ENCODE peak calls at places on chromosomes 2 and 18, in five cellular contexts. H is sigmoid colon, O is AG09309, J is WTC11, V is heart right ventricle. C is an unnamed sample.

GRCh38 chr2:88729061-88729745 is 37.7 kb downstream of the RPIA start:
- DNase-seq in H (no peak), O (no peak), J (no peak), V (no peak), C (no peak)

GRCh38 chr2:56713161-56713676 is 529.4 kb downstream of the CCDC85A start:
- DNase-seq in H (no peak), O (peak), J (no peak), V (no peak), C (no peak)

GRCh38 chr2:151637284-151637781 is 96.9 kb downstream of the NEB start:
- DNase-seq in H (no peak), O (no peak), J (no peak), V (no peak), C (no peak)

GRCh38 chr2:189274412-189274811 is 94.9 kb upstream of the COL5A2 start:
- DNase-seq in H (no peak), O (no peak), J (no peak), V (no peak), C (no peak)

GRCh38 chr2:241820625-241821384 is 11.8 kb downstream of the NEU4 start:
- DNase-seq in H (peak), O (no peak), J (no peak), V (no peak), C (peak)

GRCh38 chr18:36634573-36635216 is 194.1 kb downstream of the TPGS2 start:
- DNase-seq in H (no peak), O (no peak), J (no peak), V (no peak), C (no peak)

GRCh38 chr2:128306081-128306930 is 12.4 kb downstream of the HS6ST1 start:
- DNase-seq in H (peak), O (peak), J (no peak), V (peak), C (no peak)

GRCh38 chr2:119387381-119388129 is 20.8 kb downstream of the DBI start:
- DNase-seq in H (peak), O (peak), J (no peak), V (peak), C (no peak)

GRCh38 chr2:27407798-27408491 is 1.4 kb downstream of the PPM1G start:
- DNase-seq in H (no peak), O (no peak), J (peak), V (no peak), C (peak)

GRCh38 chr2:191045141-191045540 is 31.2 kb upstream of the STAT1 start:
- DNase-seq in H (no peak), O (no peak), J (no peak), V (no peak), C (no peak)

GRCh38 chr2:155525194-155525593 is 807.3 kb downstream of the NR4A2 start:
- DNase-seq in H (no peak), O (no peak), J (no peak), V (no peak), C (no peak)

GRCh38 chr2:237075749-237076599 is 9.7 kb upstream of the COPS8 start:
- DNase-seq in H (no peak), O (no peak), J (no peak), V (no peak), C (no peak)

GRCh38 chr2:201182650-201183372 is at the start of gene CASP10:
- DNase-seq in H (no peak), O (no peak), J (no peak), V (no peak), C (peak)

GRCh38 chr2:96163768-96164429 is 18.7 kb upstream of the DUSP2 start:
- DNase-seq in H (peak), O (no peak), J (no peak), V (no peak), C (no peak)

GRCh38 chr18:79245517-79246001 is 150.2 kb upstream of the NFATC1 start:
- DNase-seq in H (no peak), O (no peak), J (no peak), V (no peak), C (no peak)

GRCh38 chr2:101341901-101342624 is 33.6 kb upstream of the RNF149 start:
- DNase-seq in H (peak), O (no peak), J (peak), V (peak), C (peak)

GRCh38 chr2:62458206-62459035 is 47.6 kb downstream of the TMEM17 start:
- DNase-seq in H (no peak), O (no peak), J (no peak), V (no peak), C (no peak)

GRCh38 chr2:1658394-1659151 is 85.7 kb downstream of the PXDN start:
- DNase-seq in H (peak), O (no peak), J (no peak), V (no peak), C (no peak)
- TF ChIP-seq CTCF in H (no peak), O (no peak), J (no peak), V (no peak), C (no peak)

DNA sequence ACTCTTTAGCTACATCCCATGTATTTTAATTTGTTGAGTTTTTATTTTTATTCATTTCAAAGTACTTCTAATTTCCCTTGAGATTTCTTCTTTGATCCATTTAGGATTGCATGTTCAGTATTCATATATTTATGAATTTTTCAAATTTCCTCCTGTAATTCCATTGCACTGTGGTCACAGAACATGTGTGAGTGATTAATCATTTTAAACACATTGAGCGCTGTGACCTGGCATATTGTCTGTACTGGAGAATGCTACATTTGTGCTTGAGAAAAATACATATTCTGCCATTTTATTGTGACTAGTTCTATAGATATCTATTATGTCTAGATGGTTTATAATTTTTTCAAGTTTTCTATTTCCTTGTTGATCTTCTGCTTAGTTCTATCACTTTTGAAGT is 353.7 kb downstream of the RAD51AP2 start:
- DNase-seq in H (no peak), O (no peak), J (no peak), V (no peak), C (no peak)
- TF ChIP-seq CTCF in H (no peak), O (no peak), J (no peak), V (no peak), C (no peak)

GRCh38 chr18:34970106-34970505 is 71.1 kb upstream of the MAPRE2 start:
- DNase-seq in H (no peak), O (no peak), J (no peak), V (no peak), C (no peak)

GRCh38 chr18:34971313-34971712 is 69.9 kb upstream of the MAPRE2 start:
- DNase-seq in H (no peak), O (peak), J (no peak), V (no peak), C (no peak)

GRCh38 chr18:34976084-34976483 is 65.1 kb upstream of the MAPRE2 start:
- DNase-seq in H (peak), O (no peak), J (no peak), V (peak), C (no peak)

GRCh38 chr18:34976534-34976898 is 64.7 kb upstream of the MAPRE2 start:
- DNase-seq in H (no peak), O (no peak), J (no peak), V (no peak), C (no peak)

GRCh38 chr18:34972765-34973414 is 68.3 kb upstream of the MAPRE2 start:
- DNase-seq in H (no peak), O (no peak), J (no peak), V (no peak), C (no peak)
- TF ChIP-seq CTCF in H (no peak), O (no peak), J (no peak), V (no peak), C (no peak)

GRCh38 chr18:49788327-49788908 is 24.9 kb downstream of the ACAA2 start:
- DNase-seq in H (no peak), O (no peak), J (no peak), V (no peak), C (no peak)

GRCh38 chr18:49786019-49786720 is 27.2 kb downstream of the ACAA2 start:
- DNase-seq in H (no peak), O (no peak), J (no peak), V (no peak), C (no peak)

GRCh38 chr18:49778826-49779465 is 34.4 kb downstream of the ACAA2 start:
- DNase-seq in H (no peak), O (no peak), J (no peak), V (no peak), C (no peak)

GRCh38 chr18:49784427-49785185 is 28.7 kb downstream of the ACAA2 start:
- DNase-seq in H (no peak), O (peak), J (no peak), V (no peak), C (no peak)
- TF ChIP-seq CTCF in H (no peak), O (peak), J (no peak), V (peak), C (no peak)

DNA sequence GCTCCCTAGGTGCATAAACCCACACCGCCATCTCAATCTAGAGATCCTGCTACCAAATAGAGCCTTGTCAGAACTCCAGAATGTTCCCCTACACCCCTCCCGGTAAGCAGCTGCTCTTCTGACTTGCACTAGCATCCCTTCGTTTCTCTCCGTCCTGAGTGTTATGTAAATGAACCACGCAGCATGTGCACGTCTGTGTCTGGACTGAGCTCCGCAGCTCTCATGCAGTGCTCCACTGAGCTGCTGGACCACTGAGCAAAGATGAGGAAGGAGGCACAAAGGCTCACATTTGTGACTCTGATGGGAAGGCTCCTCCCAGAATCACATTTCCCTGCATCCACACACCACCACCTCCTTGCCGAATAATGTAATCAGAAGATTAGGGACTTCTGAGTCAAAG is 203.6 kb downstream of the MYT1L start:
- DNase-seq in H (no peak), O (no peak), J (no peak), V (no peak), C (no peak)
- TF ChIP-seq CTCF in H (no peak), O (no peak), J (no peak), V (no peak), C (no peak)

GRCh38 chr2:18213986-18214385 is 335.5 kb downstream of the KCNS3 start:
- DNase-seq in H (no peak), O (no peak), J (no peak), V (no peak), C (no peak)

GRCh38 chr2:18218160-18218933 is 339.9 kb downstream of the KCNS3 start:
- DNase-seq in H (no peak), O (no peak), J (no peak), V (no peak), C (no peak)

GRCh38 chr2:18214936-18215335 is 336.5 kb downstream of the KCNS3 start:
- DNase-seq in H (no peak), O (no peak), J (no peak), V (no peak), C (no peak)

DNA sequence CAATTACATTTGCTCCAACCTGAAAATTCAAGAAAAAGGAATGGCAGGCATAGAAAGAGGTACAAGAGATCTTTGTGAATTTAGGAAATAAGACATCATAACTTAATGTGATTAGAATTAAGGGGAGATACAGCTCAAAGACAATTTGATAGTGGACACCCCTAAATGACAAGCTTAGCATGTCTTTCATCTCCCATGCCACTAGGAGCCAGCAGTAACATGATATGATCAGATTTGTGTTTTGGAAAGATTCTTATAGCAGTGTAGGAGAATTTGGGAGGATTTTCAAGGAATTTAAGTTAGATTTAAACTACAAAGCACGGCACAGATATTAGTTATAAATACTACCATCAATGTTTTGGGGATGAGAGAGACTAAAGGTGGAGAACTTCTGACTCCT is 340.8 kb downstream of the RDH14 start:
- DNase-seq in H (no peak), O (no peak), J (no peak), V (no peak), C (no peak)
- TF ChIP-seq CTCF in H (no peak), O (peak), J (no peak), V (no peak), C (no peak)

C was measured in endothelial cell.